ENCODE peak calls at places on chromosomes 7 and 10, in seven cellular contexts. K is hippocampal formation; M is HS-27A; H is RPMI8226; S is AG04450; B is hepatocyte; N is CD4-positive, alpha-beta memory T cell. P is an unnamed sample.
A peak's percentile ranks its signal among the peaks of the same experiment; 100 is the strongest.

GRCh38 chr10:84668186-84668763 is 339.9 kb downstream of the CCSER2 start:
- DNase-seq in K (no peak), M (no peak), H (no peak), S (no peak), B (no peak), N (no peak), P (no peak)

GRCh38 chr7:81407094-81407493 is 362.8 kb downstream of the HGF start:
- DNase-seq in K (no peak), M (no peak), H (no peak), S (no peak), B (no peak), N (no peak), P (no peak)

GRCh38 chr7:46569117-46569433 is 648.0 kb upstream of the IGFBP3 start:
- DNase-seq in K (no peak), M (no peak), H (no peak), S (no peak), B (no peak), N (no peak), P (no peak)

GRCh38 chr7:141344153-141344935 is 206.9 kb upstream of the AGK start:
- DNase-seq in K (no peak), M (no peak), H (no peak), S (no peak), B (no peak), N (no peak), P (no peak)

GRCh38 chr7:123494193-123494796 is 40.1 kb downstream of the IQUB start:
- DNase-seq in K (peak; percentile 47), M (peak; percentile 5), H (peak; percentile 60), S (no peak), B (peak; percentile 62), N (peak; percentile 39), P (no peak)

GRCh38 chr10:98107644-98108430 is 26.6 kb upstream of the R3HCC1L start:
- DNase-seq in K (no peak), M (no peak), H (no peak), S (no peak), B (no peak), N (no peak), P (no peak)

GRCh38 chr10:1050555-1050954 is 1.6 kb upstream of the IDI1 start:
- DNase-seq in K (no peak), M (no peak), H (peak; percentile 87), S (no peak), B (peak; percentile 70), N (peak; percentile 45), P (no peak)

GRCh38 chr10:126349096-126349495 is 39.2 kb downstream of the ADAM12 start:
- DNase-seq in K (peak; percentile 22), M (no peak), H (no peak), S (no peak), B (no peak), N (no peak), P (no peak)

GRCh38 chr10:124737221-124737620 is 7.0 kb downstream of the FAM53B start:
- DNase-seq in K (no peak), M (no peak), H (peak; percentile 68), S (no peak), B (peak; percentile 15), N (no peak), P (no peak)

P was measured in left lobe of liver.